ENCODE peak calls at places on chromosomes 3 and 15, in four cellular contexts. One of them, this sample, is unnamed.

GRCh38 chr15:63503739-63504246 is 600 bp upstream of the USP3 start:
- DNase-seq in activated CD4-positive, alpha-beta T cell treated with anti-CD3 and anti-CD28 coated beads for 36 hours: peak
- DNase-seq in activated T-helper 1 cell treated with anti-CD3 and anti-CD28 coated beads, Interleukin-12 subunit alpha, Interleukin-12 subunit beta, Interleukin-2, Interleukin-4 antibody, amounts not matched to agents 30 ng/mL and 10 ng/mL and 1 ng/mL, durations not matched to agents 14 hours and 24 hours and 36 hours: peak
- DNase-seq in stimulated activated CD8-positive, alpha-beta memory T cell treated with anti-CD3 and anti-CD28 coated beads, Interleukin-15, amount 100 ng/mL, for 24 hours: peak
- DNase-seq in this sample: no peak

GRCh38 chr3:122627301-122627700 is 49.9 kb downstream of the PARP15 start:
- DNase-seq in activated CD4-positive, alpha-beta T cell treated with anti-CD3 and anti-CD28 coated beads for 36 hours: no peak
- DNase-seq in activated T-helper 1 cell treated with anti-CD3 and anti-CD28 coated beads, Interleukin-12 subunit alpha, Interleukin-12 subunit beta, Interleukin-2, Interleukin-4 antibody, amounts not matched to agents 30 ng/mL and 10 ng/mL and 1 ng/mL, durations not matched to agents 14 hours and 24 hours and 36 hours: no peak
- DNase-seq in stimulated activated CD8-positive, alpha-beta memory T cell treated with anti-CD3 and anti-CD28 coated beads, Interleukin-15, amount 100 ng/mL, for 24 hours: no peak
- DNase-seq in this sample: no peak

GRCh38 chr3:58117561-58118305 is 93.0 kb downstream of the DNASE1L3 start:
- DNase-seq in activated CD4-positive, alpha-beta T cell treated with anti-CD3 and anti-CD28 coated beads for 36 hours: no peak
- DNase-seq in activated T-helper 1 cell treated with anti-CD3 and anti-CD28 coated beads, Interleukin-12 subunit alpha, Interleukin-12 subunit beta, Interleukin-2, Interleukin-4 antibody, amounts not matched to agents 30 ng/mL and 10 ng/mL and 1 ng/mL, durations not matched to agents 14 hours and 24 hours and 36 hours: no peak
- DNase-seq in stimulated activated CD8-positive, alpha-beta memory T cell treated with anti-CD3 and anti-CD28 coated beads, Interleukin-15, amount 100 ng/mL, for 24 hours: no peak
- DNase-seq in this sample: no peak

GRCh38 chr3:195160257-195160898 is 110.6 kb downstream of the XXYLT1 start:
- DNase-seq in activated CD4-positive, alpha-beta T cell treated with anti-CD3 and anti-CD28 coated beads for 36 hours: no peak
- DNase-seq in activated T-helper 1 cell treated with anti-CD3 and anti-CD28 coated beads, Interleukin-12 subunit alpha, Interleukin-12 subunit beta, Interleukin-2, Interleukin-4 antibody, amounts not matched to agents 30 ng/mL and 10 ng/mL and 1 ng/mL, durations not matched to agents 14 hours and 24 hours and 36 hours: no peak
- DNase-seq in stimulated activated CD8-positive, alpha-beta memory T cell treated with anti-CD3 and anti-CD28 coated beads, Interleukin-15, amount 100 ng/mL, for 24 hours: no peak
- DNase-seq in this sample: no peak

GRCh38 chr3:17065881-17066280 is 181.1 kb downstream of the PLCL2 start:
- DNase-seq in activated CD4-positive, alpha-beta T cell treated with anti-CD3 and anti-CD28 coated beads for 36 hours: no peak
- DNase-seq in activated T-helper 1 cell treated with anti-CD3 and anti-CD28 coated beads, Interleukin-12 subunit alpha, Interleukin-12 subunit beta, Interleukin-2, Interleukin-4 antibody, amounts not matched to agents 30 ng/mL and 10 ng/mL and 1 ng/mL, durations not matched to agents 14 hours and 24 hours and 36 hours: no peak
- DNase-seq in stimulated activated CD8-positive, alpha-beta memory T cell treated with anti-CD3 and anti-CD28 coated beads, Interleukin-15, amount 100 ng/mL, for 24 hours: no peak
- DNase-seq in this sample: no peak

GRCh38 chr3:190127207-190127606 is 6.5 kb upstream of the P3H2 start:
- DNase-seq in activated CD4-positive, alpha-beta T cell treated with anti-CD3 and anti-CD28 coated beads for 36 hours: no peak
- DNase-seq in activated T-helper 1 cell treated with anti-CD3 and anti-CD28 coated beads, Interleukin-12 subunit alpha, Interleukin-12 subunit beta, Interleukin-2, Interleukin-4 antibody, amounts not matched to agents 30 ng/mL and 10 ng/mL and 1 ng/mL, durations not matched to agents 14 hours and 24 hours and 36 hours: no peak
- DNase-seq in stimulated activated CD8-positive, alpha-beta memory T cell treated with anti-CD3 and anti-CD28 coated beads, Interleukin-15, amount 100 ng/mL, for 24 hours: no peak
- DNase-seq in this sample: no peak

GRCh38 chr3:46407976-46408375 is 917 bp downstream of the CCRL2 start:
- DNase-seq in activated CD4-positive, alpha-beta T cell treated with anti-CD3 and anti-CD28 coated beads for 36 hours: no peak
- DNase-seq in activated T-helper 1 cell treated with anti-CD3 and anti-CD28 coated beads, Interleukin-12 subunit alpha, Interleukin-12 subunit beta, Interleukin-2, Interleukin-4 antibody, amounts not matched to agents 30 ng/mL and 10 ng/mL and 1 ng/mL, durations not matched to agents 14 hours and 24 hours and 36 hours: no peak
- DNase-seq in stimulated activated CD8-positive, alpha-beta memory T cell treated with anti-CD3 and anti-CD28 coated beads, Interleukin-15, amount 100 ng/mL, for 24 hours: no peak
- DNase-seq in this sample: no peak

GRCh38 chr3:65676592-65676991 is 362.1 kb downstream of the MAGI1 start:
- DNase-seq in activated CD4-positive, alpha-beta T cell treated with anti-CD3 and anti-CD28 coated beads for 36 hours: no peak
- DNase-seq in activated T-helper 1 cell treated with anti-CD3 and anti-CD28 coated beads, Interleukin-12 subunit alpha, Interleukin-12 subunit beta, Interleukin-2, Interleukin-4 antibody, amounts not matched to agents 30 ng/mL and 10 ng/mL and 1 ng/mL, durations not matched to agents 14 hours and 24 hours and 36 hours: no peak
- DNase-seq in stimulated activated CD8-positive, alpha-beta memory T cell treated with anti-CD3 and anti-CD28 coated beads, Interleukin-15, amount 100 ng/mL, for 24 hours: no peak
- DNase-seq in this sample: no peak

GRCh38 chr3:39323454-39323853 is 6.1 kb upstream of the CCR8 start:
- DNase-seq in activated CD4-positive, alpha-beta T cell treated with anti-CD3 and anti-CD28 coated beads for 36 hours: no peak
- DNase-seq in activated T-helper 1 cell treated with anti-CD3 and anti-CD28 coated beads, Interleukin-12 subunit alpha, Interleukin-12 subunit beta, Interleukin-2, Interleukin-4 antibody, amounts not matched to agents 30 ng/mL and 10 ng/mL and 1 ng/mL, durations not matched to agents 14 hours and 24 hours and 36 hours: no peak
- DNase-seq in stimulated activated CD8-positive, alpha-beta memory T cell treated with anti-CD3 and anti-CD28 coated beads, Interleukin-15, amount 100 ng/mL, for 24 hours: no peak
- DNase-seq in this sample: no peak

GRCh38 chr3:64344721-64345207 is 119.5 kb upstream of the PRICKLE2 start:
- DNase-seq in activated CD4-positive, alpha-beta T cell treated with anti-CD3 and anti-CD28 coated beads for 36 hours: no peak
- DNase-seq in activated T-helper 1 cell treated with anti-CD3 and anti-CD28 coated beads, Interleukin-12 subunit alpha, Interleukin-12 subunit beta, Interleukin-2, Interleukin-4 antibody, amounts not matched to agents 30 ng/mL and 10 ng/mL and 1 ng/mL, durations not matched to agents 14 hours and 24 hours and 36 hours: no peak
- DNase-seq in stimulated activated CD8-positive, alpha-beta memory T cell treated with anti-CD3 and anti-CD28 coated beads, Interleukin-15, amount 100 ng/mL, for 24 hours: no peak
- DNase-seq in this sample: no peak

GRCh38 chr15:57422113-57422754 is 45.9 kb downstream of the CGNL1 start:
- DNase-seq in activated CD4-positive, alpha-beta T cell treated with anti-CD3 and anti-CD28 coated beads for 36 hours: no peak
- DNase-seq in activated T-helper 1 cell treated with anti-CD3 and anti-CD28 coated beads, Interleukin-12 subunit alpha, Interleukin-12 subunit beta, Interleukin-2, Interleukin-4 antibody, amounts not matched to agents 30 ng/mL and 10 ng/mL and 1 ng/mL, durations not matched to agents 14 hours and 24 hours and 36 hours: no peak
- DNase-seq in stimulated activated CD8-positive, alpha-beta memory T cell treated with anti-CD3 and anti-CD28 coated beads, Interleukin-15, amount 100 ng/mL, for 24 hours: no peak
- DNase-seq in this sample: no peak

GRCh38 chr15:79113831-79114230 is 23.3 kb upstream of the RASGRF1 start:
- DNase-seq in activated CD4-positive, alpha-beta T cell treated with anti-CD3 and anti-CD28 coated beads for 36 hours: no peak
- DNase-seq in activated T-helper 1 cell treated with anti-CD3 and anti-CD28 coated beads, Interleukin-12 subunit alpha, Interleukin-12 subunit beta, Interleukin-2, Interleukin-4 antibody, amounts not matched to agents 30 ng/mL and 10 ng/mL and 1 ng/mL, durations not matched to agents 14 hours and 24 hours and 36 hours: no peak
- DNase-seq in stimulated activated CD8-positive, alpha-beta memory T cell treated with anti-CD3 and anti-CD28 coated beads, Interleukin-15, amount 100 ng/mL, for 24 hours: no peak
- DNase-seq in this sample: no peak

GRCh38 chr3:45269952-45270351 is 43.9 kb upstream of the TMEM158 start:
- DNase-seq in activated CD4-positive, alpha-beta T cell treated with anti-CD3 and anti-CD28 coated beads for 36 hours: no peak
- DNase-seq in activated T-helper 1 cell treated with anti-CD3 and anti-CD28 coated beads, Interleukin-12 subunit alpha, Interleukin-12 subunit beta, Interleukin-2, Interleukin-4 antibody, amounts not matched to agents 30 ng/mL and 10 ng/mL and 1 ng/mL, durations not matched to agents 14 hours and 24 hours and 36 hours: no peak
- DNase-seq in stimulated activated CD8-positive, alpha-beta memory T cell treated with anti-CD3 and anti-CD28 coated beads, Interleukin-15, amount 100 ng/mL, for 24 hours: no peak
- DNase-seq in this sample: no peak

GRCh38 chr3:13301295-13301987 is 118.7 kb downstream of the NUP210 start:
- DNase-seq in activated CD4-positive, alpha-beta T cell treated with anti-CD3 and anti-CD28 coated beads for 36 hours: peak
- DNase-seq in activated T-helper 1 cell treated with anti-CD3 and anti-CD28 coated beads, Interleukin-12 subunit alpha, Interleukin-12 subunit beta, Interleukin-2, Interleukin-4 antibody, amounts not matched to agents 30 ng/mL and 10 ng/mL and 1 ng/mL, durations not matched to agents 14 hours and 24 hours and 36 hours: no peak
- DNase-seq in stimulated activated CD8-positive, alpha-beta memory T cell treated with anti-CD3 and anti-CD28 coated beads, Interleukin-15, amount 100 ng/mL, for 24 hours: no peak
- DNase-seq in this sample: no peak

GRCh38 chr3:166554006-166554405 is 716.8 kb upstream of the BCHE start:
- DNase-seq in activated CD4-positive, alpha-beta T cell treated with anti-CD3 and anti-CD28 coated beads for 36 hours: no peak
- DNase-seq in activated T-helper 1 cell treated with anti-CD3 and anti-CD28 coated beads, Interleukin-12 subunit alpha, Interleukin-12 subunit beta, Interleukin-2, Interleukin-4 antibody, amounts not matched to agents 30 ng/mL and 10 ng/mL and 1 ng/mL, durations not matched to agents 14 hours and 24 hours and 36 hours: no peak
- DNase-seq in stimulated activated CD8-positive, alpha-beta memory T cell treated with anti-CD3 and anti-CD28 coated beads, Interleukin-15, amount 100 ng/mL, for 24 hours: no peak
- DNase-seq in this sample: no peak

GRCh38 chr3:156792945-156793344 is 33.2 kb upstream of the LEKR1 start:
- DNase-seq in activated CD4-positive, alpha-beta T cell treated with anti-CD3 and anti-CD28 coated beads for 36 hours: no peak
- DNase-seq in activated T-helper 1 cell treated with anti-CD3 and anti-CD28 coated beads, Interleukin-12 subunit alpha, Interleukin-12 subunit beta, Interleukin-2, Interleukin-4 antibody, amounts not matched to agents 30 ng/mL and 10 ng/mL and 1 ng/mL, durations not matched to agents 14 hours and 24 hours and 36 hours: peak
- DNase-seq in stimulated activated CD8-positive, alpha-beta memory T cell treated with anti-CD3 and anti-CD28 coated beads, Interleukin-15, amount 100 ng/mL, for 24 hours: no peak
- DNase-seq in this sample: no peak

GRCh38 chr3:46361408-46362283 is 7.7 kb downstream of the CCR2 start:
- DNase-seq in activated CD4-positive, alpha-beta T cell treated with anti-CD3 and anti-CD28 coated beads for 36 hours: no peak
- DNase-seq in activated T-helper 1 cell treated with anti-CD3 and anti-CD28 coated beads, Interleukin-12 subunit alpha, Interleukin-12 subunit beta, Interleukin-2, Interleukin-4 antibody, amounts not matched to agents 30 ng/mL and 10 ng/mL and 1 ng/mL, durations not matched to agents 14 hours and 24 hours and 36 hours: no peak
- DNase-seq in stimulated activated CD8-positive, alpha-beta memory T cell treated with anti-CD3 and anti-CD28 coated beads, Interleukin-15, amount 100 ng/mL, for 24 hours: no peak
- DNase-seq in this sample: no peak

GRCh38 chr3:185199671-185200070 is 46.8 kb upstream of the C3orf70 start:
- DNase-seq in activated CD4-positive, alpha-beta T cell treated with anti-CD3 and anti-CD28 coated beads for 36 hours: no peak
- DNase-seq in activated T-helper 1 cell treated with anti-CD3 and anti-CD28 coated beads, Interleukin-12 subunit alpha, Interleukin-12 subunit beta, Interleukin-2, Interleukin-4 antibody, amounts not matched to agents 30 ng/mL and 10 ng/mL and 1 ng/mL, durations not matched to agents 14 hours and 24 hours and 36 hours: no peak
- DNase-seq in stimulated activated CD8-positive, alpha-beta memory T cell treated with anti-CD3 and anti-CD28 coated beads, Interleukin-15, amount 100 ng/mL, for 24 hours: no peak
- DNase-seq in this sample: no peak

GRCh38 chr3:129440648-129441190 is 695 bp downstream of the IFT122 start:
- DNase-seq in activated CD4-positive, alpha-beta T cell treated with anti-CD3 and anti-CD28 coated beads for 36 hours: no peak
- DNase-seq in activated T-helper 1 cell treated with anti-CD3 and anti-CD28 coated beads, Interleukin-12 subunit alpha, Interleukin-12 subunit beta, Interleukin-2, Interleukin-4 antibody, amounts not matched to agents 30 ng/mL and 10 ng/mL and 1 ng/mL, durations not matched to agents 14 hours and 24 hours and 36 hours: no peak
- DNase-seq in stimulated activated CD8-positive, alpha-beta memory T cell treated with anti-CD3 and anti-CD28 coated beads, Interleukin-15, amount 100 ng/mL, for 24 hours: no peak
- DNase-seq in this sample: no peak

GRCh38 chr15:61216519-61216918 is 12.6 kb downstream of the RORA start:
- DNase-seq in activated CD4-positive, alpha-beta T cell treated with anti-CD3 and anti-CD28 coated beads for 36 hours: no peak
- DNase-seq in activated T-helper 1 cell treated with anti-CD3 and anti-CD28 coated beads, Interleukin-12 subunit alpha, Interleukin-12 subunit beta, Interleukin-2, Interleukin-4 antibody, amounts not matched to agents 30 ng/mL and 10 ng/mL and 1 ng/mL, durations not matched to agents 14 hours and 24 hours and 36 hours: no peak
- DNase-seq in stimulated activated CD8-positive, alpha-beta memory T cell treated with anti-CD3 and anti-CD28 coated beads, Interleukin-15, amount 100 ng/mL, for 24 hours: no peak
- DNase-seq in this sample: peak

GRCh38 chr15:60128710-60129109 is 124.6 kb downstream of the FOXB1 start:
- DNase-seq in activated CD4-positive, alpha-beta T cell treated with anti-CD3 and anti-CD28 coated beads for 36 hours: no peak
- DNase-seq in activated T-helper 1 cell treated with anti-CD3 and anti-CD28 coated beads, Interleukin-12 subunit alpha, Interleukin-12 subunit beta, Interleukin-2, Interleukin-4 antibody, amounts not matched to agents 30 ng/mL and 10 ng/mL and 1 ng/mL, durations not matched to agents 14 hours and 24 hours and 36 hours: no peak
- DNase-seq in stimulated activated CD8-positive, alpha-beta memory T cell treated with anti-CD3 and anti-CD28 coated beads, Interleukin-15, amount 100 ng/mL, for 24 hours: no peak
- DNase-seq in this sample: no peak

GRCh38 chr3:108100906-108101305 is 10.1 kb upstream of the CD47 start:
- DNase-seq in activated CD4-positive, alpha-beta T cell treated with anti-CD3 and anti-CD28 coated beads for 36 hours: peak
- DNase-seq in activated T-helper 1 cell treated with anti-CD3 and anti-CD28 coated beads, Interleukin-12 subunit alpha, Interleukin-12 subunit beta, Interleukin-2, Interleukin-4 antibody, amounts not matched to agents 30 ng/mL and 10 ng/mL and 1 ng/mL, durations not matched to agents 14 hours and 24 hours and 36 hours: peak
- DNase-seq in stimulated activated CD8-positive, alpha-beta memory T cell treated with anti-CD3 and anti-CD28 coated beads, Interleukin-15, amount 100 ng/mL, for 24 hours: no peak
- DNase-seq in this sample: no peak